ENCODE peak calls at places on chromosomes 1 and 21, in eight cellular contexts. F, C, D, U, M, A, K and Z are unnamed samples.
A peak's percentile ranks its signal among the peaks of the same experiment; 100 is the strongest.

GRCh38 chr21:17053321-17053720 is 459.5 kb upstream of the CXADR start:
- DNase-seq in F (no peak), C (no peak), D (no peak), U (no peak), M (no peak), A (no peak), K (no peak), Z (no peak)

GRCh38 chr1:82927753-82928152 is 1071.2 kb downstream of the TTLL7 start:
- DNase-seq in F (no peak), C (no peak), D (no peak), U (no peak), M (peak; percentile 12), A (no peak), K (no peak), Z (no peak)

GRCh38 chr1:97827887-97828286 is 92.9 kb downstream of the DPYD start:
- DNase-seq in F (no peak), C (no peak), D (no peak), U (no peak), M (no peak), A (no peak), K (no peak), Z (no peak)

GRCh38 chr1:36400825-36401601 is 3.3 kb upstream of the LSM10 start:
- DNase-seq in F (no peak), C (peak; percentile 48), D (peak; percentile 30), U (peak; percentile 82), M (no peak), A (peak; percentile 68), K (peak; percentile 18), Z (peak; percentile 63)

GRCh38 chr21:26095131-26095530 is 75.4 kb downstream of the APP start:
- DNase-seq in F (no peak), C (no peak), D (no peak), U (no peak), M (no peak), A (no peak), K (no peak), Z (no peak)

GRCh38 chr1:62417351-62417999 is 19.4 kb upstream of the USP1 start:
- DNase-seq in F (no peak), C (no peak), D (no peak), U (no peak), M (no peak), A (no peak), K (no peak), Z (no peak)

GRCh38 chr1:227999056-227999930 is 7.5 kb upstream of the WNT3A start:
- DNase-seq in F (peak; percentile 56), C (peak; percentile 71), D (no peak), U (peak; percentile 75), M (peak; percentile 16), A (peak; percentile 54), K (peak; percentile 78), Z (no peak)

GRCh38 chr21:41559658-41560599 is 52.0 kb upstream of the TMPRSS2 start:
- DNase-seq in F (peak; percentile 64), C (peak; percentile 4), D (no peak), U (no peak), M (no peak), A (no peak), K (no peak), Z (no peak)

GRCh38 chr1:168331569-168331968 is 50.9 kb downstream of the TBX19 start:
- DNase-seq in F (no peak), C (no peak), D (no peak), U (no peak), M (no peak), A (no peak), K (no peak), Z (no peak)

GRCh38 chr1:204131978-204132377 is 19.9 kb downstream of the ETNK2 start:
- DNase-seq in F (no peak), C (no peak), D (no peak), U (no peak), M (no peak), A (no peak), K (no peak), Z (no peak)

GRCh38 chr21:15749045-15749867 is 19.5 kb downstream of the USP25 start:
- DNase-seq in F (no peak), C (no peak), D (no peak), U (no peak), M (no peak), A (no peak), K (no peak), Z (no peak)

GRCh38 chr1:119659628-119660027 is 11.6 kb upstream of the ZNF697 start:
- DNase-seq in F (no peak), C (no peak), D (no peak), U (no peak), M (no peak), A (no peak), K (no peak), Z (no peak)

GRCh38 chr1:225845633-225846259 is 35.8 kb downstream of the EPHX1 start:
- DNase-seq in F (peak; percentile 53), C (peak; percentile 39), D (no peak), U (peak; percentile 74), M (peak; percentile 23), A (peak; percentile 56), K (peak; percentile 53), Z (peak; percentile 47)

GRCh38 chr1:91742848-91743292 is 143.1 kb downstream of the TGFBR3 start:
- DNase-seq in F (peak; percentile 46), C (no peak), D (no peak), U (no peak), M (no peak), A (no peak), K (no peak), Z (no peak)

GRCh38 chr1:226063362-226064167 is 1.0 kb downstream of the H3-3A start:
- DNase-seq in F (peak; percentile 35), C (peak; percentile 56), D (no peak), U (peak; percentile 51), M (no peak), A (peak; percentile 29), K (peak; percentile 55), Z (peak; percentile 26)

GRCh38 chr1:7110306-7110705 is 325.1 kb downstream of the CAMTA1 start:
- DNase-seq in F (peak; percentile 93), C (no peak), D (no peak), U (no peak), M (peak; percentile 67), A (no peak), K (no peak), Z (no peak)

GRCh38 chr1:54289061-54289938 is 89.3 kb downstream of the MRPL37 start:
- DNase-seq in F (no peak), C (no peak), D (no peak), U (no peak), M (no peak), A (no peak), K (no peak), Z (no peak)